ENCODE peak calls at places on chromosome 21, in ten cellular contexts. M is amniotic epithelial cell; B is neural crest cell; I is amniotic stem cell; F is pons; V is NCI-H1930; N is stimulated activated naive CD4-positive, alpha-beta T cell; E is activated CD8-positive, alpha-beta memory T cell treated with anti-CD3 and anti-CD28 coated beads for 1 hour; X is activated T-cell treated with anti-CD3 and anti-CD28 coated beads for 1 hour; L is T47D. T is an unnamed sample.

GRCh38 chr21:33025471-33026298 is at the start of gene OLIG2:
- DNase-seq in F (peak), V (peak), N (no peak), E (no peak), B (peak), X (no peak), I (no peak), M (no peak), L (no peak), T (peak)

GRCh38 chr21:44926364-44927101 is 5.8 kb upstream of the ITGB2 start:
- DNase-seq in M (peak), V (no peak), I (no peak), N (peak), X (no peak), L (no peak), E (no peak), F (no peak), B (no peak), T (no peak)

GRCh38 chr21:26491663-26492062 is 81.4 kb downstream of the CYYR1 start:
- DNase-seq in F (no peak), B (no peak), M (no peak), E (no peak), I (no peak), N (no peak), X (no peak), L (no peak), V (no peak), T (no peak)

GRCh38 chr21:45538381-45539045 is 3.7 kb downstream of the SLC19A1 start:
- DNase-seq in B (no peak), L (no peak), F (no peak), V (no peak), E (no peak), M (no peak), I (no peak), N (no peak), X (no peak), T (no peak)

GRCh38 chr21:37381883-37382585 is 15.5 kb downstream of the DYRK1A start:
- DNase-seq in N (no peak), B (no peak), L (no peak), I (no peak), F (no peak), E (no peak), X (no peak), V (no peak), M (no peak), T (no peak)

GRCh38 chr21:29849735-29850176 is 90.0 kb downstream of the GRIK1 start:
- DNase-seq in E (no peak), B (peak), M (peak), F (peak), V (peak), N (peak), L (peak), X (peak), I (peak), T (peak)

GRCh38 chr21:46189213-46189958 is 5.1 kb upstream of the SPATC1L start:
- DNase-seq in F (peak), M (peak), V (no peak), B (no peak), L (no peak), E (no peak), X (no peak), I (no peak), N (no peak), T (peak)

GRCh38 chr21:42433946-42434551 is 30.3 kb downstream of the UBASH3A start:
- DNase-seq in E (no peak), F (no peak), L (no peak), X (no peak), M (peak), B (no peak), I (no peak), N (no peak), V (no peak), T (no peak)

GRCh38 chr21:36854391-36854790 is 112.1 kb downstream of the HLCS start:
- DNase-seq in N (peak), I (no peak), B (peak), E (no peak), V (no peak), L (peak), X (no peak), F (peak), M (peak), T (peak)

GRCh38 chr21:33522950-33523349 is 19.0 kb downstream of the GART start:
- DNase-seq in E (no peak), X (no peak), V (no peak), L (no peak), I (no peak), B (no peak), M (no peak), N (no peak), F (no peak), T (no peak)

GRCh38 chr21:28100366-28100765 is 892.3 kb downstream of the LTN1 start:
- DNase-seq in X (no peak), N (no peak), M (no peak), L (no peak), V (no peak), B (no peak), E (no peak), I (no peak), F (peak), T (no peak)

GRCh38 chr21:10521091-10521598 is at the start of gene TPTE:
- DNase-seq in F (no peak), B (no peak), I (no peak), N (no peak), M (no peak), L (no peak), V (peak), E (no peak), X (no peak), T (no peak)

GRCh38 chr21:45615145-45615711 is 28.3 kb upstream of the PCBP3 start:
- DNase-seq in I (no peak), F (no peak), B (no peak), V (no peak), M (no peak), X (peak), L (peak), E (peak), N (peak), T (no peak)

T was measured in Ammon's horn.